ENCODE peak calls at places on chromosomes 11 and 22, in ten cellular contexts. Q is A549, W is transverse colon, T is stomach, V is H1, C is upper lobe of left lung, H is SK-N-SH, M is tibial nerve, A is sigmoid colon, R is ovary. X is an unnamed sample.

GRCh38 chr11:115207166-115207591 is 297.0 kb downstream of the CADM1 start:
- DNase-seq in Q (no peak), W (no peak), T (no peak), V (no peak), C (no peak), H (no peak), M (no peak), A (no peak), R (no peak), X (no peak)

GRCh38 chr22:29531419-29531818 is 22.1 kb downstream of the THOC5 start:
- DNase-seq in Q (no peak), W (no peak), T (no peak), V (no peak), C (no peak), H (no peak), M (no peak), A (no peak), R (no peak), X (no peak)

GRCh38 chr11:69057236-69057635 is 8.5 kb downstream of the TPCN2 start:
- DNase-seq in Q (no peak), W (no peak), T (no peak), V (no peak), C (no peak), H (no peak), M (no peak), A (no peak), R (no peak), X (no peak)

GRCh38 chr11:120605469-120605868 is 93.9 kb downstream of the GRIK4 start:
- DNase-seq in Q (no peak), W (no peak), T (no peak), V (no peak), C (no peak), H (no peak), M (no peak), A (no peak), R (no peak), X (no peak)

GRCh38 chr11:64713031-64713780 is 9.8 kb downstream of the NRXN2 start:
- DNase-seq in Q (peak; percentile 48), W (peak; percentile 26), T (peak; percentile 46), V (no peak), C (no peak), H (no peak), M (no peak), A (no peak), R (no peak), X (no peak)

GRCh38 chr11:103257360-103257759 is 148.1 kb downstream of the DYNC2H1 start:
- DNase-seq in Q (peak; percentile 44), W (no peak), T (no peak), V (no peak), C (no peak), H (peak; percentile 63), M (no peak), A (no peak), R (no peak), X (no peak)

GRCh38 chr11:45722144-45722543 is 56.7 kb upstream of the CHST1 start:
- DNase-seq in Q (peak; percentile 39), W (no peak), T (no peak), V (peak; percentile 17), C (no peak), H (no peak), M (no peak), A (no peak), R (no peak), X (no peak)

GRCh38 chr11:130118636-130119387 is 40.8 kb upstream of the ST14 start:
- DNase-seq in Q (no peak), W (no peak), T (no peak), V (no peak), C (no peak), H (no peak), M (no peak), A (no peak), R (no peak), X (no peak)

GRCh38 chr11:76592025-76592914 is 78.3 kb downstream of the LRRC32 start:
- DNase-seq in Q (no peak), W (no peak), T (no peak), V (no peak), C (no peak), H (no peak), M (no peak), A (no peak), R (no peak), X (peak; percentile 87)

GRCh38 chr22:43385770-43386641 is 25.8 kb upstream of the MPPED1 start:
- DNase-seq in Q (peak; percentile 72), W (peak; percentile 72), T (peak; percentile 81), V (peak; percentile 53), C (peak; percentile 76), H (peak; percentile 80), M (peak; percentile 47), A (peak; percentile 84), R (peak; percentile 83), X (no peak)

DNA sequence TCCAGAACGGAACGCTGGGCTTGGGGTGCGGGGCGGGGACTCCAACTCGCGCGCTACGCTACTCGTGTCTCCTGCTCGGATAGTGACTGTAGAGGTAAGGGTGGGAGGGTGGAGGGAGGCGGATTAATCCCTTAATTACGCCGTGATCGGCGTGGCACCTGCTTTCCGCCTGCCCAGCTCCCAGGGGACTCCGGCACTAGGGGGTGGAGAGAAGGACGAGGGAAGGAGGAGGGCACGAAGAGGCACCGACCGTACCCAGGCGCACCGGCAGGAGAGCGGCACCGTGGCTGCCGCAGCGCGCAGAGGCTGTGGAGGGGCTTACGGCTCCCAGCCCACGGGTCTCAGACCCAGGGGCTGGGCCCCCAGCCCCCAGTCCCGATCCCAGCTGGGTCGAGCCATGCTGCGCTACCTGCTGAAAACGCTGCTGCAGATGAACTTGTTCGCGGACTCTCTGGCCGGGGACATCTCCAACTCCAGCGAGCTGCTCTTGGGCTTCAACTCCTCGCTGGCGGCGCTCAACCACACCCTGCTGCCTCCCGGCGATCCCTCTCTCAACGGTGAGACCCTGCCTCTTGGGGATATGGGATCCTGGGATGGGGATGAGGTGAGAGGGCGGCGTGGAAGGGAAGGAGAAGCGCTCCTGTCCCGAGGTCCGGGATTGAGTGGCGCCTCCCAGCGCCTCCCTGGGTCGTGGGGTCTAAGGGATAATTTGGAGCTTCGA is at the start of gene ROBO3:
- DNase-seq in Q (no peak), W (no peak), T (no peak), V (no peak), C (no peak), H (peak; percentile 62), M (no peak), A (peak; percentile 56), R (peak; percentile 12), X (no peak)
- TF ChIP-seq CTCF in Q (no peak), W (no peak), T (no peak), V (no peak), C (no peak), H (no peak), M (no peak), A (no peak), R (no peak), X (no peak)

GRCh38 chr22:23143119-23143518 is 1.3 kb upstream of the RSPH14 start:
- DNase-seq in Q (no peak), W (no peak), T (no peak), V (no peak), C (no peak), H (no peak), M (no peak), A (no peak), R (no peak), X (no peak)

GRCh38 chr22:23144926-23145906 is at the start of gene RAB36:
- DNase-seq in Q (peak; percentile 99), W (peak; percentile 98), T (peak; percentile 96), V (peak; percentile 96), C (peak; percentile 100), H (peak; percentile 98), M (peak; percentile 99), A (peak; percentile 99), R (peak; percentile 100), X (peak; percentile 98)

GRCh38 chr22:23142546-23143105 is 836 bp upstream of the RSPH14 start:
- DNase-seq in Q (no peak), W (no peak), T (no peak), V (no peak), C (no peak), H (no peak), M (no peak), A (no peak), R (no peak), X (no peak)

GRCh38 chr22:23146842-23147205 is 1.5 kb downstream of the RAB36 start:
- DNase-seq in Q (no peak), W (no peak), T (no peak), V (no peak), C (no peak), H (no peak), M (no peak), A (no peak), R (no peak), X (no peak)

GRCh38 chr22:23144432-23144831 is 845 bp upstream of the RAB36 start:
- DNase-seq in Q (no peak), W (no peak), T (no peak), V (no peak), C (no peak), H (no peak), M (no peak), A (no peak), R (no peak), X (no peak)
- TF ChIP-seq EP300 in Q (no peak), W (no peak), T (no peak), V (no peak), C (no peak), H (no peak), M (no peak), A (no peak), R (no peak), X (no peak)

GRCh38 chr11:22432331-22433065 is 94.3 kb downstream of the SLC17A6 start:
- DNase-seq in Q (no peak), W (no peak), T (no peak), V (no peak), C (no peak), H (peak; percentile 7), M (peak; percentile 18), A (no peak), R (peak; percentile 34), X (no peak)

GRCh38 chr11:22430286-22430685 is 92.1 kb downstream of the SLC17A6 start:
- DNase-seq in Q (no peak), W (no peak), T (no peak), V (no peak), C (no peak), H (no peak), M (no peak), A (no peak), R (no peak), X (no peak)

GRCh38 chr11:22431074-22431473 is 92.9 kb downstream of the SLC17A6 start:
- DNase-seq in Q (no peak), W (no peak), T (no peak), V (no peak), C (no peak), H (no peak), M (no peak), A (no peak), R (no peak), X (no peak)

GRCh38 chr11:22426915-22427314 is 88.7 kb downstream of the SLC17A6 start:
- DNase-seq in Q (no peak), W (no peak), T (no peak), V (no peak), C (no peak), H (no peak), M (no peak), A (no peak), R (no peak), X (no peak)
- TF ChIP-seq CTCF in Q (no peak), W (no peak), T (no peak), V (no peak), C (no peak), H (peak; percentile 43), M (no peak), A (no peak), R (no peak), X (no peak)

DNA sequence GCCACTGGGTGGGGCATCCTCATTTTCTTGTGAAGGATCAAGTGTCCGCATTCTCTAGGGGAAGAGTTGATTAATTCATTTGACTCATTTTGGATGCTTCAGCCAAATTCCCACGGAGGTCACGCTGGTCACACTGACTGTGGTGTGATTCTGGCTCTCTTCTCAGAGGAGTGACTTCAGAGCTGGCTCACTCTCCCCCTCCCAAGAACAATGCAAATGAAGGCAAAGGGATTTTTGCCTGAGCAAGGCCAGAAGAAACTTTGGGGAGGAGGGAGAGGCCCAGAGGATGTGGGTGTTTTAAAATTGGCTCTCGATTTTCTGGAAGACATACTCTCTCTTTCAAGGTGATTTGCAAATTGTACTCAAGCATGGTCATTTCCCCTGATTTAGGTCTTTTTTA is 51.1 kb upstream of the LMO2 start:
- DNase-seq in Q (no peak), W (no peak), T (no peak), V (no peak), C (no peak), H (no peak), M (no peak), A (no peak), R (no peak), X (no peak)
- TF ChIP-seq EP300 in Q (no peak), W (no peak), T (no peak), V (no peak), C (no peak), H (no peak), M (peak; percentile 59), A (no peak), R (no peak), X (no peak)

X was measured in esophagus muscularis mucosa.